ENCODE peak calls at places on chromosome 5, in ten cellular contexts. U is effector memory CD8-positive, alpha-beta T cell; T is T-cell; M is ELR; X is stimulated activated CD8-positive, alpha-beta memory T cell treated with anti-CD3 and anti-CD28 coated beads, Interleukin-7, amount 100 ng/mL, for 4 hours; E is NCI-H1092 treated with DMSO at 0.1 percent for 48 hours; K is mucosa of descending colon; H is left colon; P is activated naive CD8-positive, alpha-beta T cell treated with anti-CD3 and anti-CD28 coated beads, Interleukin-2, amount 50 U/mL, for 24 hours; Q is amygdala. O is an unnamed sample.

GRCh38 chr5:145825751-145826180 is 9.4 kb downstream of the PRELID2 start:
- DNase-seq in M (peak), U (no peak), X (no peak), K (no peak), E (peak), P (no peak), T (no peak), Q (no peak), H (no peak), O (no peak)

GRCh38 chr5:176837707-176838115 is 27.4 kb downstream of the UNC5A start:
- DNase-seq in M (peak), H (peak), T (peak), K (peak), Q (peak), U (peak), X (peak), P (peak), E (no peak), O (peak)

GRCh38 chr5:43567967-43568366 is 11.1 kb upstream of the PAIP1 start:
- DNase-seq in E (no peak), T (no peak), M (no peak), X (no peak), P (no peak), H (no peak), K (no peak), U (no peak), Q (no peak), O (no peak)

GRCh38 chr5:77015938-77016569 is 14.2 kb upstream of the AGGF1 start:
- DNase-seq in T (no peak), X (no peak), H (no peak), E (no peak), K (no peak), M (peak), U (no peak), P (no peak), Q (no peak), O (no peak)

GRCh38 chr5:122007445-122008010 is 45.8 kb downstream of the SRFBP1 start:
- DNase-seq in P (no peak), E (no peak), Q (no peak), H (no peak), X (no peak), M (no peak), K (no peak), U (no peak), T (no peak), O (no peak)

GRCh38 chr5:177982072-177982727 is 13.8 kb downstream of the PROP1 start:
- DNase-seq in K (peak), Q (no peak), U (no peak), M (no peak), X (no peak), P (peak), H (no peak), T (no peak), E (no peak), O (peak)

GRCh38 chr5:140372971-140373487 is 13.0 kb downstream of the SLC4A9 start:
- DNase-seq in H (peak), E (peak), X (no peak), P (peak), U (peak), Q (peak), M (peak), K (peak), T (no peak), O (peak)

GRCh38 chr5:111512406-111513174 is at the start of gene STARD4:
- DNase-seq in X (peak), U (peak), H (peak), Q (peak), T (peak), M (peak), K (peak), P (peak), E (peak), O (peak)

GRCh38 chr5:15794117-15794985 is 294.4 kb downstream of the FBXL7 start:
- DNase-seq in P (no peak), K (no peak), M (peak), T (no peak), H (no peak), E (no peak), U (no peak), Q (no peak), X (no peak), O (no peak)